ENCODE peak calls at places on chromosomes 2 and 18, in ten cellular contexts. One of them, this sample, is unnamed.

GRCh38 chr2:108412995-108413726 is 35.4 kb downstream of the SULT1C4 start:
- DNase-seq in NCI-H1417: no peak
- DNase-seq in substantia nigra: no peak
- DNase-seq in activated CD8-positive, alpha-beta memory T cell treated with anti-CD3 and anti-CD28 coated beads for 24 hours: no peak
- DNase-seq in GM03348: peak
- DNase-seq in T-cell: no peak
- DNase-seq in GM04503: peak
- DNase-seq in midbrain: no peak
- DNase-seq in iris pigment epithelial cell: peak
- DNase-seq in T follicular helper cell: no peak
- DNase-seq in this sample: no peak

GRCh38 chr2:234025475-234025874 is 25.0 kb upstream of the SPP2 start:
- DNase-seq in NCI-H1417: no peak
- DNase-seq in iris pigment epithelial cell: no peak
- DNase-seq in GM04503: no peak
- DNase-seq in activated CD8-positive, alpha-beta memory T cell treated with anti-CD3 and anti-CD28 coated beads for 24 hours: no peak
- DNase-seq in midbrain: no peak
- DNase-seq in GM03348: peak
- DNase-seq in T-cell: no peak
- DNase-seq in substantia nigra: no peak
- DNase-seq in T follicular helper cell: no peak
- DNase-seq in this sample: peak

GRCh38 chr2:104504331-104505073 is 349.4 kb upstream of the POU3F3 start:
- DNase-seq in activated CD8-positive, alpha-beta memory T cell treated with anti-CD3 and anti-CD28 coated beads for 24 hours: no peak
- DNase-seq in iris pigment epithelial cell: no peak
- DNase-seq in substantia nigra: no peak
- DNase-seq in midbrain: peak
- DNase-seq in T follicular helper cell: no peak
- DNase-seq in T-cell: no peak
- DNase-seq in NCI-H1417: peak
- DNase-seq in GM03348: no peak
- DNase-seq in GM04503: no peak
- DNase-seq in this sample: no peak

GRCh38 chr18:72869786-72870185 is 2.0 kb upstream of the NETO1 start:
- DNase-seq in iris pigment epithelial cell: no peak
- DNase-seq in midbrain: no peak
- DNase-seq in substantia nigra: no peak
- DNase-seq in T-cell: no peak
- DNase-seq in activated CD8-positive, alpha-beta memory T cell treated with anti-CD3 and anti-CD28 coated beads for 24 hours: no peak
- DNase-seq in GM04503: no peak
- DNase-seq in NCI-H1417: no peak
- DNase-seq in T follicular helper cell: no peak
- DNase-seq in GM03348: peak
- DNase-seq in this sample: no peak

GRCh38 chr18:79540161-79540913 is 139.3 kb upstream of the CTDP1 start:
- DNase-seq in substantia nigra: no peak
- DNase-seq in GM04503: no peak
- DNase-seq in activated CD8-positive, alpha-beta memory T cell treated with anti-CD3 and anti-CD28 coated beads for 24 hours: peak
- DNase-seq in T follicular helper cell: no peak
- DNase-seq in midbrain: peak
- DNase-seq in iris pigment epithelial cell: no peak
- DNase-seq in GM03348: peak
- DNase-seq in NCI-H1417: no peak
- DNase-seq in T-cell: no peak
- DNase-seq in this sample: no peak

GRCh38 chr2:42569883-42570282 is 1.5 kb downstream of the MTA3 start:
- DNase-seq in T follicular helper cell: no peak
- DNase-seq in activated CD8-positive, alpha-beta memory T cell treated with anti-CD3 and anti-CD28 coated beads for 24 hours: no peak
- DNase-seq in NCI-H1417: peak
- DNase-seq in GM03348: no peak
- DNase-seq in T-cell: no peak
- DNase-seq in GM04503: no peak
- DNase-seq in substantia nigra: no peak
- DNase-seq in iris pigment epithelial cell: peak
- DNase-seq in midbrain: no peak
- DNase-seq in this sample: no peak

GRCh38 chr2:2787301-2787907 is 456.3 kb upstream of the MYT1L start:
- DNase-seq in iris pigment epithelial cell: no peak
- DNase-seq in GM03348: no peak
- DNase-seq in activated CD8-positive, alpha-beta memory T cell treated with anti-CD3 and anti-CD28 coated beads for 24 hours: no peak
- DNase-seq in substantia nigra: no peak
- DNase-seq in T follicular helper cell: no peak
- DNase-seq in NCI-H1417: peak
- DNase-seq in T-cell: no peak
- DNase-seq in midbrain: no peak
- DNase-seq in GM04503: no peak
- DNase-seq in this sample: no peak

GRCh38 chr2:121944072-121944829 is 188.8 kb downstream of the TSN start:
- DNase-seq in activated CD8-positive, alpha-beta memory T cell treated with anti-CD3 and anti-CD28 coated beads for 24 hours: no peak
- DNase-seq in GM04503: peak
- DNase-seq in iris pigment epithelial cell: peak
- DNase-seq in T-cell: no peak
- DNase-seq in NCI-H1417: no peak
- DNase-seq in substantia nigra: no peak
- DNase-seq in T follicular helper cell: no peak
- DNase-seq in midbrain: no peak
- DNase-seq in GM03348: peak
- DNase-seq in this sample: no peak

GRCh38 chr2:239821694-239822075 is 203.5 kb downstream of the NDUFA10 start:
- DNase-seq in T-cell: no peak
- DNase-seq in midbrain: no peak
- DNase-seq in activated CD8-positive, alpha-beta memory T cell treated with anti-CD3 and anti-CD28 coated beads for 24 hours: peak
- DNase-seq in NCI-H1417: no peak
- DNase-seq in substantia nigra: no peak
- DNase-seq in iris pigment epithelial cell: no peak
- DNase-seq in T follicular helper cell: no peak
- DNase-seq in GM04503: no peak
- DNase-seq in GM03348: no peak
- DNase-seq in this sample: no peak

This sample was measured in GM12865.